ENCODE peak calls at places on chromosomes 6 and 20, in five cellular contexts. T is trophoblast cell, W is H1, I is neuronal stem cell, J is IMR-90. C is an unnamed sample.

GRCh38 chr6:26234421-26235239 is 130.4 kb upstream of the BTN3A2 start:
- DNase-seq in W (no peak), J (peak), T (peak), I (no peak), C (peak)

GRCh38 chr6:160092602-160093001 is 29.0 kb upstream of the SLC22A1 start:
- DNase-seq in I (no peak), W (no peak), T (no peak), J (no peak), C (no peak)

GRCh38 chr6:82568290-82568993 is 204.8 kb downstream of the TPBG start:
- DNase-seq in J (no peak), I (no peak), T (no peak), W (no peak), C (no peak)

GRCh38 chr20:56428881-56429280 is 16.8 kb downstream of the CASS4 start:
- DNase-seq in I (no peak), T (no peak), J (no peak), W (no peak), C (no peak)

GRCh38 chr6:147759088-147759487 is 250.6 kb downstream of the SAMD5 start:
- DNase-seq in T (no peak), I (no peak), W (no peak), J (peak), C (no peak)

GRCh38 chr6:54073487-54073886 is 37.8 kb upstream of the MLIP start:
- DNase-seq in I (no peak), T (no peak), W (no peak), J (no peak), C (peak)

GRCh38 chr20:36035720-36036119 is 67.3 kb downstream of the CNBD2 start:
- DNase-seq in W (no peak), J (no peak), T (no peak), I (no peak), C (no peak)

GRCh38 chr6:107491791-107492674 is 2.1 kb downstream of the SOBP start:
- DNase-seq in W (no peak), T (no peak), I (no peak), J (peak), C (no peak)

GRCh38 chr6:160510199-160510598 is 153.9 kb downstream of the LPA start:
- DNase-seq in J (peak), I (no peak), W (no peak), T (no peak), C (no peak)

GRCh38 chr20:63059684-63060056 is 52.9 kb upstream of the BHLHE23 start:
- DNase-seq in W (no peak), J (no peak), I (no peak), T (no peak), C (no peak)

GRCh38 chr20:62792182-62792939 is 3.9 kb upstream of the MRGBP start:
- DNase-seq in J (peak), T (peak), W (no peak), I (no peak), C (no peak)

GRCh38 chr6:5674141-5674540 is 332.6 kb downstream of the NRN1 start:
- DNase-seq in W (no peak), T (no peak), J (no peak), I (no peak), C (no peak)

GRCh38 chr6:28225056-28225834 is at the start of gene ZSCAN9:
- DNase-seq in J (peak), I (peak), W (peak), T (peak), C (peak)
- H3K4me3 ChIP-seq in J (peak), I (peak), W (peak), T (peak), C (peak)

GRCh38 chr6:37162740-37163139 is 7.2 kb upstream of the PIM1 start:
- DNase-seq in J (no peak), W (no peak), T (no peak), I (no peak), C (no peak)

GRCh38 chr6:37155394-37156312 is 14.3 kb upstream of the PIM1 start:
- DNase-seq in W (no peak), J (no peak), I (no peak), T (no peak), C (no peak)

GRCh38 chr6:37158508-37158907 is 11.4 kb upstream of the PIM1 start:
- DNase-seq in J (no peak), T (no peak), I (no peak), W (no peak), C (no peak)

GRCh38 chr6:37160922-37161778 is 8.8 kb upstream of the PIM1 start:
- DNase-seq in W (no peak), T (no peak), I (no peak), J (peak), C (no peak)
- H3K27ac ChIP-seq in W (no peak), T (no peak), I (no peak), J (peak), C (no peak)

DNA sequence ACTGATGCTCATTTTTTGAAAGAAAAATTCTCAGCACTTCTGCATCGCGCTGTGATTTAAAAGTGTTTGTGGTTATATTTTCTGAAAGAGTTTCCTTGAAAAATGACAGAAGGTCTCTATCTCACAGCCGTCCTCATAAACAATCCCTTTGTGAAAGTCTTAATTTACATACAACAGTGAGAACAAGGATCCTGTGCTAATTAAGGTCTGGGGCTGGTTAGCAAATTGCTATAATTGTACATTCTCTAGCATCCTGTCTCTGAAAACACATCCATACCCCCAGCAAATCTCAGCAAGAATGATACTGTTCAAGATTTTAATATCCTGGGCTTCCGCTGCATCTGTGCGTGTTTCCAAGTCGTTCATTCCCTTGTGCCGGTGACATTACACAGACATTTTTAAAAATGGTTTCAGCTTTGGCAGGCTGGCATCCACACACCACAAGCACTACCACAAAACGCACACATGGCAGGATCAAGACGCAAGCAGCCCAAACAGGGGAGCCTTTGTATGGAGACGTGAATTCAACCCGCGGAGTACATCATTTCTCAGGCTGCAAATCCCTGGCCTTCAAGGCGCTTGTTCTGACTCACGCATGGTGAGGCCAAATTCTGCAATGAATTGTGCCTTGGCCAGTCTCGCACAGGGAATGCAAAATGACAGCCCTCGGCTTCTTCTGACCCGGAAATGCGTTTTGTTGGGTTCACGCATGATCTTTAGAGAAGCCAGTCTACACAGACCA is 20.3 kb downstream of the ZMYND8 start:
- DNase-seq in T (no peak), J (peak), I (no peak), W (no peak), C (no peak)
- H2BK120ac ChIP-seq in T (no peak), J (peak), I (no peak), W (no peak), C (no peak)

DNA sequence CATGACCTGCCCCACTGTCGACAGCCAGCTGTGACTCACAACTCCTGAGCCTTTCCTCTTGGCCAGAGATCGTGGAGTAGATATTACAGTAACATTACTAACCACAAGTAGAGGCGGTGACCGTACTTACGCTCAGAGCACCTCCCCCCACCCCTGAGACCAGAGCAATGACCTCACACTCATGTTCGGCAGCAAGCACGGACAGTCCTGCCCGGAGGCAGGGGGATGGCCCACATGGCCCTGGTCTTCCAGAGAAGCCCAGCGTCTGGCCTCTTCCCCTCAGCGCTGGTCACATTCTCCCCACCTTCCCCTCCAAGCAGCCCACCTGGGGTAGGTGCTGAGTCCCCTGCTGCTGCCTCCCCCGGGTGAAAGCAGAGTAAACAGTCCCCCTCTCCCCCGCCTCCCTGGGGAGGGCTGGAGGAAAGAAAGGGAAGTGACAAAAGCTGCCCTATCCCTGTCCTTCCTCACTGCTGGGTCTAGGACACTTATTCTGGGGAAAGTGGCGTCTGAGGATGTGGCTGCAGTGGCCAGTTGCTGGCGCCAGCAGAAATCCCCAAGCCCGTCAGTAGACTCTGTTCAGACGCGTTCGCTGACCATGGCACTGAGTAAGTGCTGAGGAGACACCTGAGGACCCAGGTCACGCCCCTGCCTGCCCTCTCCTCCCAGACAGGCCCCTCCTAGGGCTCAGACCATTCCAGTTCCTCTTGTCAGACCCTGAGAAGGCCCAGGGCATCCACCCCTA is 68.5 kb downstream of the MRPL14 start:
- DNase-seq in I (no peak), T (peak), W (no peak), J (peak), C (peak)
- H3K4me3 ChIP-seq in I (no peak), T (no peak), W (no peak), J (no peak), C (no peak)

DNA sequence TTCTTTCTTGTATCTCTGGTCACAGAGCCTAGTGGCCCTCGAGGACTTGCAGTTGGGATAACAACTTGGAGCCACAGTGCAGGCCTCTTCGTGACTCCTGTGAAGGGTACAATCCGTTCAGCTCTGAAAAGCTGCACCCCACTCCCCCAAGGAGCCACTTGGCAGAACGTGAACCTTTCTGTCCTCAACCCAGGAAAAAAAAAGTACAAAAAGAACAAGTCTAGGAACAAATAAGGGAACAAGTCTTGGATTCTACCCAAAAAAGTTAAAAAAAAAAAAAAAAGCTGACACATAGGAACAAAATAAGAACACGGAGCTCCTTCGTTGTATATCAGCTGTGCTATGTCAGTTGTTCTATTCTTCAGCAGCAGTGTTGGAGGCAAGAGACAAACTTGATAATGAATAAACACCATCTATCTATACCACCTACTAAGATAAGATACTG is 77.9 kb upstream of the TULP1 start:
- DNase-seq in I (no peak), J (no peak), T (no peak), W (no peak), C (no peak)
- H3K27ac ChIP-seq in I (no peak), J (no peak), T (no peak), W (no peak), C (no peak)

DNA sequence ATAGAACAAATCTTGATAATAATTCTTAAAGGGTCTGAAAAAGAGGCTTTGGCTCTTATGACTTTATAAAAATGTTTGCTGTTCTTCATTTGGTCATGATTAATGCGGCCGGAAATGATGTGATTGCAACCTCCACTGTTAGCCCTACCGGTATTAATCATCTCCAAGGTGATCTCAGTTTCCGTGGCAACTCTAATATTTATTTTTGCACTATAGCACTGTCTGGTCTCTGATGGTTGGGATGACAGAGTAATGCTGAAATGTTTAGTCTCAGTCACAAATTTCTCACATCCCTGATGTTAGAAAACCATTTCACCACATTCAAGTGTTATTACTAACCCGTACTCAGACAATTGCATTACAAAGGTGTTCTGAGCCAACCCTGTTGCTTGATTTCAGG is 87.4 kb downstream of the TMEM200A start:
- DNase-seq in I (no peak), W (no peak), J (peak), T (peak), C (peak)
- H2BK120ac ChIP-seq in I (no peak), W (no peak), J (no peak), T (no peak), C (no peak)

GRCh38 chr6:24906314-24906713 is 29.4 kb downstream of the RIPOR2 start:
- DNase-seq in W (no peak), J (no peak), I (no peak), T (no peak), C (no peak)

GRCh38 chr6:24907959-24908358 is 27.8 kb downstream of the RIPOR2 start:
- DNase-seq in I (no peak), T (no peak), W (no peak), J (no peak), C (no peak)

GRCh38 chr6:24910331-24910849 is 25.4 kb downstream of the RIPOR2 start:
- DNase-seq in T (no peak), J (no peak), I (no peak), W (no peak), C (peak)

GRCh38 chr6:24909281-24910216 is 26.2 kb downstream of the RIPOR2 start:
- DNase-seq in T (no peak), I (no peak), W (no peak), J (no peak), C (peak)

DNA sequence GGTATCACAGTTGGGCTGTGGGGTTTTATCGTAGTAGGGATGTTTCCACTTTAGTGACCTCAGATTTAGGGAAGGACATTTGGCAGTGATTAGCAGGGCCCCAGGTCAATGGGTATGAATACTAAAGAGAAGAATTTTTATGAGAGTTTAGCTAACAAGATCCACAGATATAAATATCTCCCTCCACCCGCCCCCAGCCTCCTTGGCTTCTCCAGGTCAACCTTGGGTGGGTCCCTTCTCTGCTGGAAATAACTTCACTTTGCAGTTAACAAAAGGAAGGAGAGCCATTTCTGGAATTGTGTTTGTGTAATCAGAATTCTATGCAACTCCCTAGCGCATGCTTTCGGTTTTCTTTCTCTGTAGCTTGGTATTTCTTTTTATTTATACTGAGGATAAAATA is 27.2 kb downstream of the RIPOR2 start:
- DNase-seq in I (no peak), J (peak), W (no peak), T (no peak), C (no peak)
- H3K4me3 ChIP-seq in I (no peak), J (no peak), W (no peak), T (no peak), C (no peak)

DNA sequence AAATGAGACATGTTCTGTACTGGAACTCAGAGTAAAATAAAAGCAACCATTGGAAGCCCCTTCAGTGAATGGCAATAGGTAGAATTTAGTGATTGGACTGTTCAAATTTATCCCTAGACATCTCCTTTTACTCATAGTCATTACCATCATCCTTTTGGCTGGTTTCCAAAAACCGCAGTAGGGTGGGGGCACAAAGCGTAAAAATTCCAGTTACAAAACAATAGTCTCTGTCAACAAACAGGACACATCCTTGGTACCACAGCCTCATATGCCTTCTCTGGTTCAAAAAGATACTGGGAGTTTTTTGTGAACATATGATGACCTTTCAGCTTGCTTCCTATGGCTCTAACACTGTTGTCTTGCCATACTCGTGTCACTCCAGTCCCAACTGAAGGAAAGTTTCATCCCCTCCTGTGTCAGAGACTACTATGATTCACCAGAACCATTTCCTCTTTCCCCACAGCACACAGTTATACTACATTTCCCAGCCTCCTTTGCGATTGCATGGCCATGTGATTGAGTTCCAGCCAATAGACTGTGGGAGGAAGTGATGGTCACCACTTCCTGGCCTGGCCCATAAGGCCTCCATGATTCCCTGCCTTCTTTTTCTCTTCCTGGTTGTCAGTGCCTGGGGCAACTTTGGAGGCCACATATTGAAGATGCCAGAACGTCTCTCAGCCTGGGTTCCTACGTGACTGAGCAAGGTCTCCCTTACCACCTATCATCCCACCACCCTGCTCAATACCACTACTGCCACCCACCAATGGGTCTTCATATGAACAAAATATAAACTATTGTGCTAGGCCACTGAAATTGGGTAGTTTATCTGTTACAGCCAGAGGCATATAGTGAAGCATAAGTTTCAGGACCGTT is 162.4 kb downstream of the ID4 start:
- DNase-seq in T (peak), W (no peak), J (peak), I (no peak), C (peak)
- H3K27ac ChIP-seq in T (no peak), W (no peak), J (no peak), I (no peak), C (no peak)

GRCh38 chr6:118495639-118496296 is 52.3 kb upstream of the PLN start:
- DNase-seq in W (no peak), T (no peak), J (peak), I (no peak), C (no peak)

GRCh38 chr6:118504611-118505010 is 43.5 kb upstream of the PLN start:
- DNase-seq in W (no peak), I (no peak), T (no peak), J (no peak), C (no peak)

GRCh38 chr6:118501099-118501498 is 47.0 kb upstream of the PLN start:
- DNase-seq in T (no peak), W (no peak), I (no peak), J (no peak), C (no peak)

GRCh38 chr6:118501816-118502568 is 46.1 kb upstream of the PLN start:
- DNase-seq in J (peak), W (no peak), T (no peak), I (no peak), C (no peak)

GRCh38 chr6:118500130-118501015 is 47.7 kb upstream of the PLN start:
- DNase-seq in J (no peak), I (no peak), W (no peak), T (no peak), C (peak)
- H2BK120ac ChIP-seq in J (no peak), I (no peak), W (no peak), T (no peak), C (no peak)

GRCh38 chr6:28876702-28877101 is 47.1 kb downstream of the TRIM27 start:
- DNase-seq in T (no peak), W (no peak), I (no peak), J (no peak), C (no peak)

GRCh38 chr6:28885149-28885738 is 38.5 kb downstream of the TRIM27 start:
- DNase-seq in W (no peak), J (no peak), I (no peak), T (no peak), C (no peak)

GRCh38 chr6:28880519-28880893 is 43.3 kb downstream of the TRIM27 start:
- DNase-seq in T (no peak), W (no peak), I (no peak), J (no peak), C (no peak)

GRCh38 chr6:28884423-28885148 is 39.2 kb downstream of the TRIM27 start:
- DNase-seq in T (no peak), J (no peak), I (no peak), W (no peak), C (no peak)

DNA sequence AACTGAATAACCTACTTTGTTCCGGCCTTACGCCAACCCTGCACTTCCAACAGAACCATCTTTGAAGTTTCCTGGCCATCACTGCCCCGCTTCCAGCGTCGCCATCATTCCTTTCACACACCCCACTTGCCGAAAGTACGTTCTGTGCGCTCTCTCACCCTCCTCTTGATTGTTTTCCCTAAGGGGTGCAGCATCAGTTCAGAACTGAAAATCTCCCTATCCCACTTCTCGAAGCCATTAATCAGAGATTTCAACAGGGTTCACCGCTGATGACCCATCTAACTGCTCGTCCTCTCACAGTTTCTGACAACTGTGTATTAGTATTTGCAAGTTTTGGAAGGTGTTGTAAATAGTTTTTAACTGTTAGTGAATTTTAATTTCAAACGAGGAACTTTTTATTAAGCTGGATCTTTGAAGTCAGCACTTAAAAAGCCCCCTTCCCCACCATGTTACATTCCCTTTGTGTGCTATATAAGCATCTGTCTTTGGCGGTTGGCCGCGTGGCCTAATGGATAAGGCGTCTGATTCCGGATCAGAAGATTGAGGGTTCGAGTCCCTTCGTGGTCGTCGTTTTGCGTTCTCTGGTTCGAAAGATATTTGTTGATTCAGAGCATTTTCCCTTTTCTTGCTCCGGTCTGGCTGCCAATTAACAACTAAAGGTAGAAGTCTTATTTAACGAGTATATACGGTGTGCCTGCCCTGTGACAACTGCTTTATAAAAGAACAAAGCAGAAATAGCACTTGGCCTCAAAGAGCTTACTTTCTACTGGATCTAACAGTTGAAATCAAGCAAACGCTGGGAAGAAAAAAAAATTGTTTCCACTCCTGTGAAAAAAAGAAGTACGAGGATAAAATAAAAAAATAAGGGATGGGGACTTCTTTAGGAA is 42.6 kb downstream of the TRIM27 start:
- DNase-seq in I (peak), J (peak), T (peak), W (no peak), C (peak)
- H3K4me3 ChIP-seq in I (peak), J (peak), T (peak), W (peak), C (peak)

C was measured in mesendoderm.